ENCODE peak calls at places on chromosome 4, in nine cellular contexts. One of them, this sample, is unnamed.

GRCh38 chr4:109548655-109549054 is 11.4 kb upstream of the MCUB start:
- DNase-seq in AG04450: peak
- DNase-seq in tibial artery: peak
- DNase-seq in activated naive CD8-positive, alpha-beta T cell treated with anti-CD3 and anti-CD28 coated beads for 36 hours: no peak
- DNase-seq in effector CD8-positive, alpha-beta T cell: no peak
- DNase-seq in endothelial cell: no peak
- DNase-seq in brain microvascular endothelial cell: peak
- DNase-seq in foreskin melanocyte: peak
- DNase-seq in sciatic nerve: no peak
- DNase-seq in this sample: no peak

GRCh38 chr4:161189286-161190134 is 974.3 kb downstream of the FSTL5 start:
- DNase-seq in AG04450: no peak
- DNase-seq in tibial artery: no peak
- DNase-seq in activated naive CD8-positive, alpha-beta T cell treated with anti-CD3 and anti-CD28 coated beads for 36 hours: no peak
- DNase-seq in effector CD8-positive, alpha-beta T cell: no peak
- DNase-seq in endothelial cell: no peak
- DNase-seq in brain microvascular endothelial cell: no peak
- DNase-seq in foreskin melanocyte: no peak
- DNase-seq in sciatic nerve: no peak
- DNase-seq in this sample: no peak

GRCh38 chr4:92501456-92501855 is 197.7 kb downstream of the GRID2 start:
- DNase-seq in AG04450: no peak
- DNase-seq in tibial artery: no peak
- DNase-seq in activated naive CD8-positive, alpha-beta T cell treated with anti-CD3 and anti-CD28 coated beads for 36 hours: no peak
- DNase-seq in effector CD8-positive, alpha-beta T cell: no peak
- DNase-seq in endothelial cell: no peak
- DNase-seq in brain microvascular endothelial cell: no peak
- DNase-seq in foreskin melanocyte: no peak
- DNase-seq in sciatic nerve: no peak
- DNase-seq in this sample: no peak

GRCh38 chr4:4502694-4503311 is 39.0 kb downstream of the STX18 start:
- DNase-seq in AG04450: no peak
- DNase-seq in tibial artery: no peak
- DNase-seq in activated naive CD8-positive, alpha-beta T cell treated with anti-CD3 and anti-CD28 coated beads for 36 hours: peak
- DNase-seq in effector CD8-positive, alpha-beta T cell: no peak
- DNase-seq in endothelial cell: no peak
- DNase-seq in brain microvascular endothelial cell: peak
- DNase-seq in foreskin melanocyte: peak
- DNase-seq in sciatic nerve: no peak
- DNase-seq in this sample: no peak

GRCh38 chr4:99362768-99363167 is 10.2 kb upstream of the ADH1C start:
- DNase-seq in AG04450: no peak
- DNase-seq in tibial artery: no peak
- DNase-seq in activated naive CD8-positive, alpha-beta T cell treated with anti-CD3 and anti-CD28 coated beads for 36 hours: no peak
- DNase-seq in effector CD8-positive, alpha-beta T cell: no peak
- DNase-seq in endothelial cell: no peak
- DNase-seq in brain microvascular endothelial cell: no peak
- DNase-seq in foreskin melanocyte: no peak
- DNase-seq in sciatic nerve: no peak
- DNase-seq in this sample: no peak

GRCh38 chr4:135227842-135228241 is 1026.3 kb upstream of the PABPC4L start:
- DNase-seq in AG04450: no peak
- DNase-seq in tibial artery: no peak
- DNase-seq in activated naive CD8-positive, alpha-beta T cell treated with anti-CD3 and anti-CD28 coated beads for 36 hours: no peak
- DNase-seq in effector CD8-positive, alpha-beta T cell: no peak
- DNase-seq in endothelial cell: no peak
- DNase-seq in brain microvascular endothelial cell: no peak
- DNase-seq in foreskin melanocyte: no peak
- DNase-seq in sciatic nerve: no peak
- DNase-seq in this sample: no peak

GRCh38 chr4:2935762-2936743 is 27.2 kb downstream of the NOP14 start:
- DNase-seq in AG04450: no peak
- DNase-seq in tibial artery: peak
- DNase-seq in activated naive CD8-positive, alpha-beta T cell treated with anti-CD3 and anti-CD28 coated beads for 36 hours: peak
- DNase-seq in effector CD8-positive, alpha-beta T cell: no peak
- DNase-seq in endothelial cell: no peak
- DNase-seq in brain microvascular endothelial cell: peak
- DNase-seq in foreskin melanocyte: no peak
- DNase-seq in sciatic nerve: peak
- DNase-seq in this sample: peak

GRCh38 chr4:105619193-105619931 is 66.9 kb downstream of the ARHGEF38 start:
- DNase-seq in AG04450: no peak
- DNase-seq in tibial artery: peak
- DNase-seq in activated naive CD8-positive, alpha-beta T cell treated with anti-CD3 and anti-CD28 coated beads for 36 hours: no peak
- DNase-seq in effector CD8-positive, alpha-beta T cell: no peak
- DNase-seq in endothelial cell: no peak
- DNase-seq in brain microvascular endothelial cell: no peak
- DNase-seq in foreskin melanocyte: peak
- DNase-seq in sciatic nerve: peak
- DNase-seq in this sample: no peak

GRCh38 chr4:124191329-124191728 is 521.2 kb downstream of the ANKRD50 start:
- DNase-seq in AG04450: no peak
- DNase-seq in tibial artery: no peak
- DNase-seq in activated naive CD8-positive, alpha-beta T cell treated with anti-CD3 and anti-CD28 coated beads for 36 hours: no peak
- DNase-seq in effector CD8-positive, alpha-beta T cell: no peak
- DNase-seq in endothelial cell: no peak
- DNase-seq in brain microvascular endothelial cell: no peak
- DNase-seq in foreskin melanocyte: no peak
- DNase-seq in sciatic nerve: no peak
- DNase-seq in this sample: no peak

GRCh38 chr4:182695009-182695408 is 222.2 kb downstream of the DCTD start:
- DNase-seq in AG04450: no peak
- DNase-seq in tibial artery: no peak
- DNase-seq in activated naive CD8-positive, alpha-beta T cell treated with anti-CD3 and anti-CD28 coated beads for 36 hours: no peak
- DNase-seq in effector CD8-positive, alpha-beta T cell: no peak
- DNase-seq in endothelial cell: no peak
- DNase-seq in brain microvascular endothelial cell: no peak
- DNase-seq in foreskin melanocyte: no peak
- DNase-seq in sciatic nerve: no peak
- DNase-seq in this sample: no peak

GRCh38 chr4:74474345-74475099 is 29.6 kb downstream of the AREG start:
- DNase-seq in AG04450: peak
- DNase-seq in tibial artery: no peak
- DNase-seq in activated naive CD8-positive, alpha-beta T cell treated with anti-CD3 and anti-CD28 coated beads for 36 hours: no peak
- DNase-seq in effector CD8-positive, alpha-beta T cell: no peak
- DNase-seq in endothelial cell: no peak
- DNase-seq in brain microvascular endothelial cell: peak
- DNase-seq in foreskin melanocyte: no peak
- DNase-seq in sciatic nerve: no peak
- DNase-seq in this sample: no peak

GRCh38 chr4:25970691-25971427 is 56.8 kb downstream of the SMIM20 start:
- DNase-seq in AG04450: no peak
- DNase-seq in tibial artery: no peak
- DNase-seq in activated naive CD8-positive, alpha-beta T cell treated with anti-CD3 and anti-CD28 coated beads for 36 hours: no peak
- DNase-seq in effector CD8-positive, alpha-beta T cell: no peak
- DNase-seq in endothelial cell: no peak
- DNase-seq in brain microvascular endothelial cell: peak
- DNase-seq in foreskin melanocyte: no peak
- DNase-seq in sciatic nerve: no peak
- DNase-seq in this sample: no peak

GRCh38 chr4:138645289-138645688 is 370.3 kb upstream of the NOCT start:
- DNase-seq in AG04450: no peak
- DNase-seq in tibial artery: no peak
- DNase-seq in activated naive CD8-positive, alpha-beta T cell treated with anti-CD3 and anti-CD28 coated beads for 36 hours: no peak
- DNase-seq in effector CD8-positive, alpha-beta T cell: no peak
- DNase-seq in endothelial cell: no peak
- DNase-seq in brain microvascular endothelial cell: peak
- DNase-seq in foreskin melanocyte: no peak
- DNase-seq in sciatic nerve: no peak
- DNase-seq in this sample: no peak

GRCh38 chr4:76250962-76251361 is 559 bp upstream of the FAM47E start:
- DNase-seq in AG04450: no peak
- DNase-seq in tibial artery: no peak
- DNase-seq in activated naive CD8-positive, alpha-beta T cell treated with anti-CD3 and anti-CD28 coated beads for 36 hours: no peak
- DNase-seq in effector CD8-positive, alpha-beta T cell: no peak
- DNase-seq in endothelial cell: no peak
- DNase-seq in brain microvascular endothelial cell: no peak
- DNase-seq in foreskin melanocyte: no peak
- DNase-seq in sciatic nerve: no peak
- DNase-seq in this sample: no peak

GRCh38 chr4:83219344-83219990 is 65.1 kb downstream of the COQ2 start:
- DNase-seq in AG04450: no peak
- DNase-seq in tibial artery: peak
- DNase-seq in activated naive CD8-positive, alpha-beta T cell treated with anti-CD3 and anti-CD28 coated beads for 36 hours: peak
- DNase-seq in effector CD8-positive, alpha-beta T cell: no peak
- DNase-seq in endothelial cell: no peak
- DNase-seq in brain microvascular endothelial cell: no peak
- DNase-seq in foreskin melanocyte: peak
- DNase-seq in sciatic nerve: no peak
- DNase-seq in this sample: no peak

GRCh38 chr4:67934628-67935027 is 28.7 kb downstream of the TMPRSS11A start:
- DNase-seq in AG04450: no peak
- DNase-seq in tibial artery: no peak
- DNase-seq in activated naive CD8-positive, alpha-beta T cell treated with anti-CD3 and anti-CD28 coated beads for 36 hours: no peak
- DNase-seq in effector CD8-positive, alpha-beta T cell: no peak
- DNase-seq in endothelial cell: no peak
- DNase-seq in brain microvascular endothelial cell: no peak
- DNase-seq in foreskin melanocyte: no peak
- DNase-seq in sciatic nerve: no peak
- DNase-seq in this sample: no peak

GRCh38 chr4:67332627-67333026 is 212.7 kb downstream of the CENPC start:
- DNase-seq in AG04450: no peak
- DNase-seq in tibial artery: no peak
- DNase-seq in activated naive CD8-positive, alpha-beta T cell treated with anti-CD3 and anti-CD28 coated beads for 36 hours: no peak
- DNase-seq in effector CD8-positive, alpha-beta T cell: no peak
- DNase-seq in endothelial cell: peak
- DNase-seq in brain microvascular endothelial cell: peak
- DNase-seq in foreskin melanocyte: peak
- DNase-seq in sciatic nerve: no peak
- DNase-seq in this sample: no peak

GRCh38 chr4:89022426-89023128 is 34.4 kb downstream of the FAM13A start:
- DNase-seq in AG04450: no peak
- DNase-seq in tibial artery: no peak
- DNase-seq in activated naive CD8-positive, alpha-beta T cell treated with anti-CD3 and anti-CD28 coated beads for 36 hours: no peak
- DNase-seq in effector CD8-positive, alpha-beta T cell: no peak
- DNase-seq in endothelial cell: no peak
- DNase-seq in brain microvascular endothelial cell: no peak
- DNase-seq in foreskin melanocyte: no peak
- DNase-seq in sciatic nerve: no peak
- DNase-seq in this sample: no peak

GRCh38 chr4:12875640-12876243 is 608.4 kb downstream of the RAB28 start:
- DNase-seq in AG04450: no peak
- DNase-seq in tibial artery: no peak
- DNase-seq in activated naive CD8-positive, alpha-beta T cell treated with anti-CD3 and anti-CD28 coated beads for 36 hours: no peak
- DNase-seq in effector CD8-positive, alpha-beta T cell: no peak
- DNase-seq in endothelial cell: no peak
- DNase-seq in brain microvascular endothelial cell: no peak
- DNase-seq in foreskin melanocyte: no peak
- DNase-seq in sciatic nerve: no peak
- DNase-seq in this sample: no peak

GRCh38 chr4:159787901-159788300 is 685.0 kb downstream of the RAPGEF2 start:
- DNase-seq in AG04450: no peak
- DNase-seq in tibial artery: no peak
- DNase-seq in activated naive CD8-positive, alpha-beta T cell treated with anti-CD3 and anti-CD28 coated beads for 36 hours: no peak
- DNase-seq in effector CD8-positive, alpha-beta T cell: no peak
- DNase-seq in endothelial cell: no peak
- DNase-seq in brain microvascular endothelial cell: no peak
- DNase-seq in foreskin melanocyte: no peak
- DNase-seq in sciatic nerve: no peak
- DNase-seq in this sample: no peak

GRCh38 chr4:68907230-68907629 is 44.4 kb downstream of the UGT2A3 start:
- DNase-seq in AG04450: no peak
- DNase-seq in tibial artery: no peak
- DNase-seq in activated naive CD8-positive, alpha-beta T cell treated with anti-CD3 and anti-CD28 coated beads for 36 hours: no peak
- DNase-seq in effector CD8-positive, alpha-beta T cell: no peak
- DNase-seq in endothelial cell: no peak
- DNase-seq in brain microvascular endothelial cell: no peak
- DNase-seq in foreskin melanocyte: no peak
- DNase-seq in sciatic nerve: no peak
- DNase-seq in this sample: no peak

GRCh38 chr4:153873741-153874140 is 84.9 kb upstream of the SFRP2 start:
- DNase-seq in AG04450: no peak
- DNase-seq in tibial artery: no peak
- DNase-seq in activated naive CD8-positive, alpha-beta T cell treated with anti-CD3 and anti-CD28 coated beads for 36 hours: no peak
- DNase-seq in effector CD8-positive, alpha-beta T cell: no peak
- DNase-seq in endothelial cell: no peak
- DNase-seq in brain microvascular endothelial cell: no peak
- DNase-seq in foreskin melanocyte: no peak
- DNase-seq in sciatic nerve: no peak
- DNase-seq in this sample: no peak

GRCh38 chr4:41390661-41391060 is 133.9 kb downstream of the UCHL1 start:
- DNase-seq in AG04450: no peak
- DNase-seq in tibial artery: no peak
- DNase-seq in activated naive CD8-positive, alpha-beta T cell treated with anti-CD3 and anti-CD28 coated beads for 36 hours: no peak
- DNase-seq in effector CD8-positive, alpha-beta T cell: no peak
- DNase-seq in endothelial cell: no peak
- DNase-seq in brain microvascular endothelial cell: no peak
- DNase-seq in foreskin melanocyte: no peak
- DNase-seq in sciatic nerve: no peak
- DNase-seq in this sample: no peak

GRCh38 chr4:149631629-149632028 is 184.0 kb downstream of the IQCM start:
- DNase-seq in AG04450: no peak
- DNase-seq in tibial artery: no peak
- DNase-seq in activated naive CD8-positive, alpha-beta T cell treated with anti-CD3 and anti-CD28 coated beads for 36 hours: no peak
- DNase-seq in effector CD8-positive, alpha-beta T cell: no peak
- DNase-seq in endothelial cell: no peak
- DNase-seq in brain microvascular endothelial cell: no peak
- DNase-seq in foreskin melanocyte: no peak
- DNase-seq in sciatic nerve: no peak
- DNase-seq in this sample: no peak

GRCh38 chr4:118410143-118410542 is 57.3 kb upstream of the PRSS12 start:
- DNase-seq in AG04450: peak
- DNase-seq in tibial artery: no peak
- DNase-seq in activated naive CD8-positive, alpha-beta T cell treated with anti-CD3 and anti-CD28 coated beads for 36 hours: no peak
- DNase-seq in effector CD8-positive, alpha-beta T cell: no peak
- DNase-seq in endothelial cell: no peak
- DNase-seq in brain microvascular endothelial cell: peak
- DNase-seq in foreskin melanocyte: peak
- DNase-seq in sciatic nerve: no peak
- DNase-seq in this sample: no peak

GRCh38 chr4:153655004-153655541 is 29.0 kb upstream of the TLR2 start:
- DNase-seq in AG04450: no peak
- DNase-seq in tibial artery: no peak
- DNase-seq in activated naive CD8-positive, alpha-beta T cell treated with anti-CD3 and anti-CD28 coated beads for 36 hours: no peak
- DNase-seq in effector CD8-positive, alpha-beta T cell: no peak
- DNase-seq in endothelial cell: no peak
- DNase-seq in brain microvascular endothelial cell: no peak
- DNase-seq in foreskin melanocyte: no peak
- DNase-seq in sciatic nerve: no peak
- DNase-seq in this sample: no peak

GRCh38 chr4:78059524-78059889 is 2.4 kb downstream of the FRAS1 start:
- DNase-seq in AG04450: no peak
- DNase-seq in tibial artery: peak
- DNase-seq in activated naive CD8-positive, alpha-beta T cell treated with anti-CD3 and anti-CD28 coated beads for 36 hours: peak
- DNase-seq in effector CD8-positive, alpha-beta T cell: no peak
- DNase-seq in endothelial cell: peak
- DNase-seq in brain microvascular endothelial cell: peak
- DNase-seq in foreskin melanocyte: peak
- DNase-seq in sciatic nerve: peak
- DNase-seq in this sample: no peak

GRCh38 chr4:150782311-150782710 is 200.4 kb downstream of the MAB21L2 start:
- DNase-seq in AG04450: no peak
- DNase-seq in tibial artery: no peak
- DNase-seq in activated naive CD8-positive, alpha-beta T cell treated with anti-CD3 and anti-CD28 coated beads for 36 hours: no peak
- DNase-seq in effector CD8-positive, alpha-beta T cell: no peak
- DNase-seq in endothelial cell: no peak
- DNase-seq in brain microvascular endothelial cell: peak
- DNase-seq in foreskin melanocyte: no peak
- DNase-seq in sciatic nerve: no peak
- DNase-seq in this sample: no peak

GRCh38 chr4:85028910-85029309 is 62.4 kb upstream of the WDFY3 start:
- DNase-seq in AG04450: no peak
- DNase-seq in tibial artery: no peak
- DNase-seq in activated naive CD8-positive, alpha-beta T cell treated with anti-CD3 and anti-CD28 coated beads for 36 hours: no peak
- DNase-seq in effector CD8-positive, alpha-beta T cell: no peak
- DNase-seq in endothelial cell: no peak
- DNase-seq in brain microvascular endothelial cell: peak
- DNase-seq in foreskin melanocyte: no peak
- DNase-seq in sciatic nerve: no peak
- DNase-seq in this sample: no peak

GRCh38 chr4:26803462-26803861 is 57.2 kb upstream of the STIM2 start:
- DNase-seq in AG04450: no peak
- DNase-seq in tibial artery: no peak
- DNase-seq in activated naive CD8-positive, alpha-beta T cell treated with anti-CD3 and anti-CD28 coated beads for 36 hours: no peak
- DNase-seq in effector CD8-positive, alpha-beta T cell: no peak
- DNase-seq in endothelial cell: no peak
- DNase-seq in brain microvascular endothelial cell: no peak
- DNase-seq in foreskin melanocyte: peak
- DNase-seq in sciatic nerve: no peak
- DNase-seq in this sample: no peak

GRCh38 chr4:69986663-69987062 is 9.1 kb upstream of the STATH start:
- DNase-seq in AG04450: no peak
- DNase-seq in tibial artery: no peak
- DNase-seq in activated naive CD8-positive, alpha-beta T cell treated with anti-CD3 and anti-CD28 coated beads for 36 hours: no peak
- DNase-seq in effector CD8-positive, alpha-beta T cell: no peak
- DNase-seq in endothelial cell: no peak
- DNase-seq in brain microvascular endothelial cell: no peak
- DNase-seq in foreskin melanocyte: no peak
- DNase-seq in sciatic nerve: no peak
- DNase-seq in this sample: no peak